ENCODE peak calls at places on chromosome 6, in nine cellular contexts. One of them, this sample, is unnamed.

GRCh38 chr6:40526036-40526435 is 61.1 kb downstream of the LRFN2 start:
- DNase-seq in ACHN: no peak
- DNase-seq in left lung: no peak
- DNase-seq in NCI-H1436: no peak
- DNase-seq in EL: no peak
- DNase-seq in LoVo: no peak
- DNase-seq in SJSA1: no peak
- DNase-seq in nephron progenitor cell: no peak
- DNase-seq in stimulated activated CD4-positive, alpha-beta T cell treated with anti-CD3 and anti-CD28 coated beads, Interleukin-2, amount 100 ng/mL, for 24 hours: no peak
- DNase-seq in this sample: no peak

GRCh38 chr6:90227165-90227564 is 69.5 kb downstream of the BACH2 start:
- DNase-seq in ACHN: no peak
- DNase-seq in left lung: no peak
- DNase-seq in NCI-H1436: no peak
- DNase-seq in EL: no peak
- DNase-seq in LoVo: no peak
- DNase-seq in SJSA1: peak; percentile 29
- DNase-seq in nephron progenitor cell: no peak
- DNase-seq in stimulated activated CD4-positive, alpha-beta T cell treated with anti-CD3 and anti-CD28 coated beads, Interleukin-2, amount 100 ng/mL, for 24 hours: no peak
- DNase-seq in this sample: no peak

GRCh38 chr6:109916759-109917158 is 61.4 kb upstream of the GPR6 start:
- DNase-seq in ACHN: no peak
- DNase-seq in left lung: no peak
- DNase-seq in NCI-H1436: no peak
- DNase-seq in EL: no peak
- DNase-seq in LoVo: no peak
- DNase-seq in SJSA1: no peak
- DNase-seq in nephron progenitor cell: no peak
- DNase-seq in stimulated activated CD4-positive, alpha-beta T cell treated with anti-CD3 and anti-CD28 coated beads, Interleukin-2, amount 100 ng/mL, for 24 hours: no peak
- DNase-seq in this sample: no peak

GRCh38 chr6:151914475-151914874 is 107.0 kb downstream of the ESR1 start:
- DNase-seq in ACHN: no peak
- DNase-seq in left lung: no peak
- DNase-seq in NCI-H1436: no peak
- DNase-seq in EL: peak; percentile 58
- DNase-seq in LoVo: peak; percentile 34
- DNase-seq in SJSA1: peak; percentile 87
- DNase-seq in nephron progenitor cell: no peak
- DNase-seq in stimulated activated CD4-positive, alpha-beta T cell treated with anti-CD3 and anti-CD28 coated beads, Interleukin-2, amount 100 ng/mL, for 24 hours: no peak
- DNase-seq in this sample: peak; percentile 12

GRCh38 chr6:15077964-15078363 is 167.9 kb upstream of the JARID2 start:
- DNase-seq in ACHN: no peak
- DNase-seq in left lung: no peak
- DNase-seq in NCI-H1436: peak; percentile 42
- DNase-seq in EL: no peak
- DNase-seq in LoVo: no peak
- DNase-seq in SJSA1: no peak
- DNase-seq in nephron progenitor cell: no peak
- DNase-seq in stimulated activated CD4-positive, alpha-beta T cell treated with anti-CD3 and anti-CD28 coated beads, Interleukin-2, amount 100 ng/mL, for 24 hours: no peak
- DNase-seq in this sample: no peak

GRCh38 chr6:152981989-152982767 is 663 bp downstream of the FBXO5 start:
- DNase-seq in ACHN: no peak
- DNase-seq in left lung: no peak
- DNase-seq in NCI-H1436: peak; percentile 33
- DNase-seq in EL: no peak
- DNase-seq in LoVo: no peak
- DNase-seq in SJSA1: peak; percentile 43
- DNase-seq in nephron progenitor cell: peak; percentile 26
- DNase-seq in stimulated activated CD4-positive, alpha-beta T cell treated with anti-CD3 and anti-CD28 coated beads, Interleukin-2, amount 100 ng/mL, for 24 hours: no peak
- DNase-seq in this sample: no peak

GRCh38 chr6:13328076-13328874 is at the start of gene TBC1D7:
- DNase-seq in ACHN: peak; percentile 87
- DNase-seq in left lung: peak; percentile 94
- DNase-seq in NCI-H1436: peak; percentile 85
- DNase-seq in EL: peak; percentile 92
- DNase-seq in LoVo: peak; percentile 92
- DNase-seq in SJSA1: peak; percentile 91
- DNase-seq in nephron progenitor cell: peak; percentile 96
- DNase-seq in stimulated activated CD4-positive, alpha-beta T cell treated with anti-CD3 and anti-CD28 coated beads, Interleukin-2, amount 100 ng/mL, for 24 hours: peak; percentile 92
- DNase-seq in this sample: peak; percentile 91

GRCh38 chr6:125802943-125803377 is 12.2 kb downstream of the NCOA7 start:
- DNase-seq in ACHN: no peak
- DNase-seq in left lung: no peak
- DNase-seq in NCI-H1436: no peak
- DNase-seq in EL: peak; percentile 23
- DNase-seq in LoVo: no peak
- DNase-seq in SJSA1: peak; percentile 26
- DNase-seq in nephron progenitor cell: no peak
- DNase-seq in stimulated activated CD4-positive, alpha-beta T cell treated with anti-CD3 and anti-CD28 coated beads, Interleukin-2, amount 100 ng/mL, for 24 hours: no peak
- DNase-seq in this sample: peak; percentile 22

GRCh38 chr6:157227202-157228166 is 95.8 kb downstream of the TMEM242 start:
- DNase-seq in ACHN: peak; percentile 10
- DNase-seq in left lung: no peak
- DNase-seq in NCI-H1436: peak; percentile 58
- DNase-seq in EL: no peak
- DNase-seq in LoVo: no peak
- DNase-seq in SJSA1: no peak
- DNase-seq in nephron progenitor cell: no peak
- DNase-seq in stimulated activated CD4-positive, alpha-beta T cell treated with anti-CD3 and anti-CD28 coated beads, Interleukin-2, amount 100 ng/mL, for 24 hours: no peak
- DNase-seq in this sample: peak; percentile 7

GRCh38 chr6:72861935-72862432 is 240.1 kb downstream of the KCNQ5 start:
- DNase-seq in ACHN: no peak
- DNase-seq in left lung: no peak
- DNase-seq in NCI-H1436: no peak
- DNase-seq in EL: peak; percentile 69
- DNase-seq in LoVo: no peak
- DNase-seq in SJSA1: no peak
- DNase-seq in nephron progenitor cell: no peak
- DNase-seq in stimulated activated CD4-positive, alpha-beta T cell treated with anti-CD3 and anti-CD28 coated beads, Interleukin-2, amount 100 ng/mL, for 24 hours: no peak
- DNase-seq in this sample: peak; percentile 6

GRCh38 chr6:158488065-158488464 is 71.8 kb upstream of the TMEM181 start:
- DNase-seq in ACHN: peak; percentile 82
- DNase-seq in left lung: no peak
- DNase-seq in NCI-H1436: no peak
- DNase-seq in EL: peak; percentile 96
- DNase-seq in LoVo: no peak
- DNase-seq in SJSA1: peak; percentile 78
- DNase-seq in nephron progenitor cell: no peak
- DNase-seq in stimulated activated CD4-positive, alpha-beta T cell treated with anti-CD3 and anti-CD28 coated beads, Interleukin-2, amount 100 ng/mL, for 24 hours: no peak
- DNase-seq in this sample: peak; percentile 94

GRCh38 chr6:100342830-100343229 is 121.9 kb downstream of the SIM1 start:
- DNase-seq in ACHN: no peak
- DNase-seq in left lung: no peak
- DNase-seq in NCI-H1436: no peak
- DNase-seq in EL: peak; percentile 84
- DNase-seq in LoVo: no peak
- DNase-seq in SJSA1: peak; percentile 19
- DNase-seq in nephron progenitor cell: no peak
- DNase-seq in stimulated activated CD4-positive, alpha-beta T cell treated with anti-CD3 and anti-CD28 coated beads, Interleukin-2, amount 100 ng/mL, for 24 hours: no peak
- DNase-seq in this sample: peak; percentile 60

GRCh38 chr6:55868910-55869479 is 6.4 kb downstream of the BMP5 start:
- DNase-seq in ACHN: no peak
- DNase-seq in left lung: no peak
- DNase-seq in NCI-H1436: no peak
- DNase-seq in EL: peak; percentile 71
- DNase-seq in LoVo: peak; percentile 58
- DNase-seq in SJSA1: peak; percentile 37
- DNase-seq in nephron progenitor cell: no peak
- DNase-seq in stimulated activated CD4-positive, alpha-beta T cell treated with anti-CD3 and anti-CD28 coated beads, Interleukin-2, amount 100 ng/mL, for 24 hours: no peak
- DNase-seq in this sample: peak; percentile 33

GRCh38 chr6:26218824-26219223 is 131.6 kb downstream of the HFE start:
- DNase-seq in ACHN: no peak
- DNase-seq in left lung: no peak
- DNase-seq in NCI-H1436: no peak
- DNase-seq in EL: no peak
- DNase-seq in LoVo: no peak
- DNase-seq in SJSA1: no peak
- DNase-seq in nephron progenitor cell: no peak
- DNase-seq in stimulated activated CD4-positive, alpha-beta T cell treated with anti-CD3 and anti-CD28 coated beads, Interleukin-2, amount 100 ng/mL, for 24 hours: no peak
- DNase-seq in this sample: no peak

GRCh38 chr6:5540375-5540774 is 279.1 kb downstream of the FARS2 start:
- DNase-seq in ACHN: no peak
- DNase-seq in left lung: no peak
- DNase-seq in NCI-H1436: no peak
- DNase-seq in EL: no peak
- DNase-seq in LoVo: no peak
- DNase-seq in SJSA1: no peak
- DNase-seq in nephron progenitor cell: no peak
- DNase-seq in stimulated activated CD4-positive, alpha-beta T cell treated with anti-CD3 and anti-CD28 coated beads, Interleukin-2, amount 100 ng/mL, for 24 hours: no peak
- DNase-seq in this sample: no peak

GRCh38 chr6:70292144-70292543 is 10.7 kb downstream of the COL9A1 start:
- DNase-seq in ACHN: no peak
- DNase-seq in left lung: no peak
- DNase-seq in NCI-H1436: no peak
- DNase-seq in EL: no peak
- DNase-seq in LoVo: no peak
- DNase-seq in SJSA1: no peak
- DNase-seq in nephron progenitor cell: no peak
- DNase-seq in stimulated activated CD4-positive, alpha-beta T cell treated with anti-CD3 and anti-CD28 coated beads, Interleukin-2, amount 100 ng/mL, for 24 hours: no peak
- DNase-seq in this sample: no peak

GRCh38 chr6:118468682-118469465 is 79.2 kb upstream of the PLN start:
- DNase-seq in ACHN: no peak
- DNase-seq in left lung: no peak
- DNase-seq in NCI-H1436: no peak
- DNase-seq in EL: no peak
- DNase-seq in LoVo: no peak
- DNase-seq in SJSA1: no peak
- DNase-seq in nephron progenitor cell: no peak
- DNase-seq in stimulated activated CD4-positive, alpha-beta T cell treated with anti-CD3 and anti-CD28 coated beads, Interleukin-2, amount 100 ng/mL, for 24 hours: no peak
- DNase-seq in this sample: peak; percentile 37

GRCh38 chr6:124368131-124368530 is 564.5 kb downstream of the NKAIN2 start:
- DNase-seq in ACHN: no peak
- DNase-seq in left lung: no peak
- DNase-seq in NCI-H1436: no peak
- DNase-seq in EL: no peak
- DNase-seq in LoVo: no peak
- DNase-seq in SJSA1: no peak
- DNase-seq in nephron progenitor cell: no peak
- DNase-seq in stimulated activated CD4-positive, alpha-beta T cell treated with anti-CD3 and anti-CD28 coated beads, Interleukin-2, amount 100 ng/mL, for 24 hours: no peak
- DNase-seq in this sample: no peak

GRCh38 chr6:37665309-37665708 is 32.4 kb downstream of the MDGA1 start:
- DNase-seq in ACHN: no peak
- DNase-seq in left lung: no peak
- DNase-seq in NCI-H1436: no peak
- DNase-seq in EL: no peak
- DNase-seq in LoVo: no peak
- DNase-seq in SJSA1: no peak
- DNase-seq in nephron progenitor cell: no peak
- DNase-seq in stimulated activated CD4-positive, alpha-beta T cell treated with anti-CD3 and anti-CD28 coated beads, Interleukin-2, amount 100 ng/mL, for 24 hours: no peak
- DNase-seq in this sample: no peak

GRCh38 chr6:117344444-117345291 is 79.3 kb downstream of the VGLL2 start:
- DNase-seq in ACHN: no peak
- DNase-seq in left lung: no peak
- DNase-seq in NCI-H1436: no peak
- DNase-seq in EL: no peak
- DNase-seq in LoVo: no peak
- DNase-seq in SJSA1: no peak
- DNase-seq in nephron progenitor cell: no peak
- DNase-seq in stimulated activated CD4-positive, alpha-beta T cell treated with anti-CD3 and anti-CD28 coated beads, Interleukin-2, amount 100 ng/mL, for 24 hours: no peak
- DNase-seq in this sample: no peak

This sample was measured in brain microvascular endothelial cell.